ENCODE peak calls at places on chromosomes 13 and 19, in five cellular contexts. F is effector memory CD4-positive, alpha-beta T cell; N is K562; P is stomach; A is cardiac muscle cell. U is an unnamed sample. For H3K9me3, the result is how much of the 10 kb centered on the place peaks cover.

GRCh38 chr19:39413903-39414608 is 1.6 kb downstream of the PLEKHG2 start:
- DNase-seq in F (no peak), N (peak), P (no peak), A (no peak), U (peak)

GRCh38 chr13:40096357-40096911 is 441.0 kb downstream of the COG6 start:
- DNase-seq in F (no peak), N (no peak), P (no peak), A (no peak), U (no peak)

GRCh38 chr19:51803529-51803928 is 8.6 kb downstream of the FPR3 start:
- DNase-seq in F (no peak), N (no peak), P (no peak), A (no peak), U (no peak)

GRCh38 chr19:46984077-46985010 is 35.3 kb upstream of the NPAS1 start:
- DNase-seq in F (no peak), N (no peak), P (no peak), A (peak), U (no peak)

GRCh38 chr13:92804926-92805325 is 421.7 kb upstream of the GPC6 start:
- DNase-seq in F (no peak), N (no peak), P (no peak), A (no peak), U (no peak)

GRCh38 chr13:104114111-104114510 is 1047.9 kb upstream of the SLC10A2 start:
- DNase-seq in F (no peak), N (no peak), P (no peak), A (peak), U (no peak)

GRCh38 chr19:47735131-47735530 is 10.2 kb upstream of the NOP53 start:
- DNase-seq in F (no peak), N (no peak), P (no peak), A (no peak), U (no peak)

GRCh38 chr19:32168606-32169005 is 176.8 kb upstream of the ZNF507 start:
- DNase-seq in F (no peak), N (no peak), P (no peak), A (no peak), U (no peak)

GRCh38 chr13:29465741-29466293 is 129.7 kb downstream of the SLC7A1 start:
- DNase-seq in F (no peak), N (no peak), P (peak), A (peak), U (no peak)

GRCh38 chr13:51222510-51223283 is 499 bp downstream of the FAM124A start:
- DNase-seq in F (no peak), N (no peak), P (no peak), A (no peak), U (peak)

GRCh38 chr13:98664047-98664446 is 87.1 kb upstream of the STK24 start:
- DNase-seq in F (no peak), N (no peak), P (no peak), A (peak), U (no peak)

GRCh38 chr19:56324425-56324824 is 9.8 kb upstream of the ZSCAN5A start:
- DNase-seq in F (no peak), N (no peak), P (no peak), A (no peak), U (no peak)

GRCh38 chr13:49731766-49732165 is 40.5 kb upstream of the EBPL start:
- DNase-seq in F (no peak), N (no peak), P (no peak), A (peak), U (no peak)

GRCh38 chr13:24834902-24835510 is 71.0 kb downstream of the RNF17 start:
- DNase-seq in F (no peak), N (no peak), P (no peak), A (no peak), U (no peak)

GRCh38 chr13:96421314-96421713 is 331.4 kb downstream of the HS6ST3 start:
- DNase-seq in F (no peak), N (no peak), P (no peak), A (no peak), U (no peak)

GRCh38 chr13:69291292-69291906 is 816.2 kb upstream of the ATXN8OS start:
- DNase-seq in F (no peak), N (no peak), P (no peak), A (no peak), U (no peak)

GRCh38 chr13:113796211-113796875 is 37.3 kb downstream of the TMEM255B start:
- DNase-seq in F (no peak), N (no peak), P (no peak), A (no peak), U (no peak)

GRCh38 chr13:94198666-94199065 is 280.8 kb downstream of the DCT start:
- DNase-seq in F (no peak), N (no peak), P (no peak), A (peak), U (no peak)

GRCh38 chr19:46392252-46392801 is 21.0 kb downstream of the CCDC8 start:
- DNase-seq in F (no peak), N (no peak), P (no peak), A (peak), U (no peak)

GRCh38 chr13:45941261-45941660 is 89.7 kb upstream of the SIAH3 start:
- DNase-seq in F (no peak), N (no peak), P (no peak), A (no peak), U (no peak)

GRCh38 chr13:46106839-46107371 is 2.1 kb upstream of the CPB2 start:
- DNase-seq in F (no peak), N (no peak), P (no peak), A (no peak), U (no peak)

GRCh38 chr19:34308381-34309367 is 54.3 kb downstream of the GARRE1 start:
- DNase-seq in F (peak), N (no peak), P (no peak), A (peak), U (no peak)

GRCh38 chr19:41799444-41800000 is 3.1 kb downstream of the CEACAM3 start:
- DNase-seq in F (no peak), N (no peak), P (no peak), A (no peak), U (peak)

GRCh38 chr13:38636756-38637155 is 50.1 kb upstream of the FREM2 start:
- DNase-seq in F (no peak), N (no peak), P (peak), A (no peak), U (no peak)

GRCh38 chr13:24075137-24075975 is 85.2 kb upstream of the SPATA13 start:
- DNase-seq in F (no peak), N (no peak), P (no peak), A (no peak), U (no peak)

GRCh38 chr19:18756896-18757295 is 34.2 kb downstream of the COMP start:
- DNase-seq in F (no peak), N (no peak), P (peak), A (no peak), U (no peak)

GRCh38 chr19:1776606-1777147 is 23.4 kb downstream of the ONECUT3 start:
- DNase-seq in F (no peak), N (no peak), P (no peak), A (no peak), U (no peak)
- H3K4me3 ChIP-seq in F (no peak), N (no peak), P (no peak), A (no peak), U (no peak)

DNA sequence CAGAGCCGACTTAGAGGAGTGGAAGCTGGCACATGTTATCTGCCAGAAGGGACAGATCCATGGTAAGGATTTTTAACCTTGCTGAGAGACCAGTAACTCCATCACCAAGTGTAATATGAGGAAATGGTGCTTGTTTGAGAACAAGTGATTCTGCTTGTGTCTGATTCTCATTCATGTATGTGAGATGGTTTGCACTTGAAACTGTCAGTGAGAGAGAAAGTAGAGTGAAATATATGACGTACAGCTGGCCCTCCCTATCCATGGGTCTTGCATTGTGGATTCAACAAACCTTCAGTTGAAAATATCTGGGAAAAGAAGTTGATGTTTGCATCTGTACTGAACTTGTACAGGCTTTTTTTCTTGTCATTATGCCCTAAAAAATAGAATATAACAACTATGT is 2.0 kb upstream of the ZNF461 start:
- DNase-seq in F (no peak), N (no peak), P (no peak), A (no peak), U (no peak)
- H3K9me3 ChIP-seq in F (under half), N (under half), P (half or more), A (under half), U (under half)

GRCh38 chr13:26784704-26785639 is 24.4 kb upstream of the GPR12 start:
- DNase-seq in F (no peak), N (no peak), P (no peak), A (no peak), U (no peak)
- H3K4me3 ChIP-seq in F (peak), N (no peak), P (peak), A (no peak), U (no peak)

GRCh38 chr19:23475477-23475876 is 80.2 kb upstream of the ZNF91 start:
- DNase-seq in F (no peak), N (no peak), P (no peak), A (no peak), U (no peak)
- H3K9me3 ChIP-seq in F (under half), N (under half), P (under half), A (under half), U (under half)

GRCh38 chr19:8050274-8051096 is 2.1 kb upstream of the CCL25 start:
- DNase-seq in F (peak), N (peak), P (peak), A (peak), U (peak)
- H3K4me3 ChIP-seq in F (peak), N (peak), P (peak), A (peak), U (no peak)

GRCh38 chr19:27652281-27652680 is 1560.7 kb downstream of the UQCRFS1 start:
- DNase-seq in F (no peak), N (no peak), P (peak), A (no peak), U (no peak)
- H3K9me3 ChIP-seq in F (under half), N (under half), P (half or more), A (under half), U (under half)

GRCh38 chr19:7926727-7927604 is 1.0 kb upstream of the CTXN1 start:
- DNase-seq in F (no peak), N (no peak), P (no peak), A (no peak), U (peak)
- H3K4me3 ChIP-seq in F (no peak), N (no peak), P (peak), A (no peak), U (peak)

GRCh38 chr19:12047868-12048267 is 4.9 kb downstream of the ZNF878 start:
- DNase-seq in F (no peak), N (no peak), P (no peak), A (no peak), U (no peak)
- H3K9me3 ChIP-seq in F (under half), N (under half), P (under half), A (under half), U (under half)

U was measured in WERI-Rb-1.